ENCODE peak calls at places on chromosomes 4 and X, in six cellular contexts. Q, N, C, U, G and S are unnamed samples.
A peak's percentile ranks its signal among the peaks of the same experiment; 100 is the strongest.

GRCh38 chrX:96576358-96576757 is 108.3 kb upstream of the DIAPH2 start:
- DNase-seq in Q (peak; percentile 38), N (no peak), C (no peak), U (no peak), G (no peak), S (peak; percentile 0)

GRCh38 chr4:39889226-39889625 is 88.5 kb downstream of the PDS5A start:
- DNase-seq in Q (no peak), N (no peak), C (no peak), U (no peak), G (no peak), S (no peak)

GRCh38 chr4:1235381-1236102 is 13.4 kb downstream of the CTBP1 start:
- DNase-seq in Q (no peak), N (peak; percentile 59), C (no peak), U (peak; percentile 66), G (peak; percentile 20), S (no peak)

GRCh38 chrX:4225086-4225485 is 511.6 kb upstream of the PRKX start:
- DNase-seq in Q (no peak), N (no peak), C (no peak), U (no peak), G (no peak), S (no peak)

GRCh38 chrX:142089193-142089592 is 115.9 kb downstream of the MAGEC2 start:
- DNase-seq in Q (peak; percentile 49), N (no peak), C (no peak), U (no peak), G (no peak), S (no peak)

GRCh38 chrX:40062525-40063193 is 35.1 kb downstream of the BCOR start:
- DNase-seq in Q (no peak), N (no peak), C (no peak), U (no peak), G (no peak), S (no peak)

GRCh38 chr4:153039542-153040185 is 103.5 kb downstream of the FHDC1 start:
- DNase-seq in Q (no peak), N (no peak), C (no peak), U (no peak), G (no peak), S (no peak)

GRCh38 chr4:159107203-159107921 is 4.5 kb downstream of the RAPGEF2 start:
- DNase-seq in Q (peak; percentile 36), N (no peak), C (no peak), U (no peak), G (no peak), S (no peak)

GRCh38 chr4:14835288-14835687 is 167.0 kb upstream of the CPEB2 start:
- DNase-seq in Q (no peak), N (no peak), C (no peak), U (no peak), G (no peak), S (no peak)

GRCh38 chr4:4853921-4854648 is 5.4 kb upstream of the MSX1 start:
- DNase-seq in Q (no peak), N (peak; percentile 27), C (no peak), U (peak; percentile 39), G (peak; percentile 14), S (no peak)

GRCh38 chr4:35918491-35918977 is 325.8 kb downstream of the ARAP2 start:
- DNase-seq in Q (no peak), N (no peak), C (no peak), U (no peak), G (no peak), S (no peak)

GRCh38 chr4:31106419-31106818 is 386.2 kb downstream of the PCDH7 start:
- DNase-seq in Q (no peak), N (no peak), C (no peak), U (no peak), G (no peak), S (no peak)

GRCh38 chr4:155967098-155967497 is 13.4 kb upstream of the CTSO start:
- DNase-seq in Q (peak; percentile 20), N (no peak), C (no peak), U (no peak), G (no peak), S (peak; percentile 29)

GRCh38 chrX:19515615-19516105 is 352 bp upstream of the MAP3K15 start:
- DNase-seq in Q (no peak), N (peak; percentile 47), C (no peak), U (no peak), G (no peak), S (no peak)

GRCh38 chrX:50801135-50801534 is 12.9 kb downstream of the SHROOM4 start:
- DNase-seq in Q (no peak), N (no peak), C (no peak), U (no peak), G (no peak), S (no peak)

GRCh38 chrX:107707866-107708265 is 67.7 kb downstream of the TSC22D3 start:
- DNase-seq in Q (no peak), N (peak; percentile 29), C (no peak), U (no peak), G (no peak), S (no peak)

GRCh38 chr4:120841580-120841979 is 80.9 kb downstream of the PRDM5 start:
- DNase-seq in Q (peak; percentile 25), N (no peak), C (no peak), U (no peak), G (no peak), S (no peak)

GRCh38 chrX:39852496-39852895 is 245.3 kb downstream of the BCOR start:
- DNase-seq in Q (no peak), N (no peak), C (no peak), U (no peak), G (no peak), S (no peak)

GRCh38 chrX:141935645-141936044 is 32.0 kb downstream of the MAGEC1 start:
- DNase-seq in Q (no peak), N (no peak), C (no peak), U (no peak), G (no peak), S (no peak)

GRCh38 chr4:108118505-108118904 is 50.2 kb downstream of the LEF1 start:
- DNase-seq in Q (peak; percentile 4), N (no peak), C (no peak), U (no peak), G (no peak), S (peak; percentile 9)

GRCh38 chrX:39096599-39096998 is 295.3 kb downstream of the MID1IP1 start:
- DNase-seq in Q (no peak), N (no peak), C (no peak), U (no peak), G (no peak), S (no peak)

GRCh38 chr4:88523325-88524129 is at the start of gene PYURF:
- DNase-seq in Q (peak; percentile 95), N (peak; percentile 96), C (peak; percentile 87), U (peak; percentile 99), G (peak; percentile 96), S (peak; percentile 96)

GRCh38 chr4:176627916-176628315 is 164.8 kb downstream of the VEGFC start:
- DNase-seq in Q (no peak), N (no peak), C (no peak), U (no peak), G (no peak), S (no peak)

GRCh38 chr4:7769936-7770674 is 169.6 kb downstream of the AFAP1 start:
- DNase-seq in Q (peak; percentile 40), N (peak; percentile 62), C (no peak), U (peak; percentile 48), G (no peak), S (no peak)

GRCh38 chrX:119410027-119410819 is 11.1 kb downstream of the SLC25A43 start:
- DNase-seq in Q (peak; percentile 72), N (no peak), C (no peak), U (peak; percentile 77), G (peak; percentile 80), S (peak; percentile 65)

GRCh38 chr4:28369504-28369903 is 1508.9 kb downstream of the STIM2 start:
- DNase-seq in Q (peak; percentile 90), N (no peak), C (no peak), U (no peak), G (no peak), S (no peak)

GRCh38 chrX:136166221-136166855 is 19.0 kb downstream of the FHL1 start:
- DNase-seq in Q (peak; percentile 61), N (no peak), C (no peak), U (no peak), G (no peak), S (no peak)

GRCh38 chr4:10180927-10181744 is 64.5 kb upstream of the WDR1 start:
- DNase-seq in Q (peak; percentile 91), N (no peak), C (no peak), U (no peak), G (no peak), S (peak; percentile 83)

GRCh38 chr4:94461506-94461905 is 9.8 kb downstream of the PDLIM5 start:
- DNase-seq in Q (no peak), N (no peak), C (no peak), U (no peak), G (no peak), S (no peak)

GRCh38 chr4:26590639-26591038 is 6.8 kb downstream of the TBC1D19 start:
- DNase-seq in Q (peak; percentile 85), N (no peak), C (no peak), U (no peak), G (no peak), S (peak; percentile 51)

GRCh38 chr4:151438154-151438553 is 29.2 kb downstream of the FHIP1A start:
- DNase-seq in Q (no peak), N (no peak), C (no peak), U (peak; percentile 39), G (no peak), S (no peak)

DNA sequence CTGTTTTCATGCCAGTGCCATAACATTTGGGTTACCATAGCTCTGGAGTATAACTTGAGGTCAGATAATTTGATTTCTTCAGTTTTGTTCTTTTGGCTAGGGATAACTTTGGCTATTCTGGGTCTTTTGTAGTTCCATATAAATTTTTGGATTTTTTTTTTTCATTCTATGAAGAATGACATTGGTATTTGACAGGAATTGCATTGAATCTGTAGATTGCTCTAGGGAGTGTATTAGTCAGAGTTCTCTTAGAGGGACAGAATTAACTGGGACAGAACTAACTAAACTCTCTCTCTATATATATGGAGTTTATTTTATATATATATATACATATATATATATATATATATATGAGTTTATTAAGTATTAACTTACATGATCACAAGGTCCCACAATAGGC is 32.2 kb upstream of the SLIT2 start:
- DNase-seq in Q (peak; percentile 14), N (no peak), C (no peak), U (no peak), G (no peak), S (no peak)
- TF ChIP-seq CTCF in Q (no peak), N (no peak), C (no peak), U (no peak), G (no peak), S (no peak)

GRCh38 chrX:43655961-43656494 is at the start of gene MAOA:
- DNase-seq in Q (no peak), N (peak; percentile 83), C (no peak), U (peak; percentile 87), G (peak; percentile 90), S (no peak)
- TF ChIP-seq CTCF in Q (no peak), N (no peak), C (no peak), U (no peak), G (no peak), S (no peak)

GRCh38 chr4:116180056-116180690 is 905.2 kb downstream of the TRAM1L1 start:
- DNase-seq in Q (peak; percentile 3), N (no peak), C (no peak), U (no peak), G (no peak), S (no peak)
- TF ChIP-seq CTCF in Q (peak; percentile 17), N (no peak), C (peak; percentile 57), U (peak; percentile 22), G (no peak), S (peak; percentile 41)

DNA sequence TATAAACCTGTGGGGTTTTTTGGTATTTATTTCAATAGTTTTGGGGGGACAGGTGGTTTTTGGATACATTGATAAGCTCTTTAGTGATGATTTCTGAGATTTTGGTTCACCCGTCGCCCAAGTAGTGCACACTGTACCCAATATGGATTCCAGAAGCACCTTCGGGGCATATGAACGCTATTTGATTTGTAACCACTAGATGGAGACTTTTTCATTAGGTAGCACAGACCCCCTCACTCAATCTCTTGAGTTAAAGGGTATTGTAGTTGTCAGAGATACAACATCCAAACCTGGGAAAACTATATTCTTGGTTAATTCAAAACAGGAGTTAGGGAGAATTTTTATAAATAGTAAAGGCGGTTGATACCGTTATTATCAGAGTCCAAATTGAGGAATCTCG is 79.8 kb downstream of the SPANXN3 start:
- DNase-seq in Q (peak; percentile 17), N (no peak), C (no peak), U (no peak), G (no peak), S (no peak)
- TF ChIP-seq CTCF in Q (peak; percentile 24), N (no peak), C (peak; percentile 59), U (no peak), G (no peak), S (peak; percentile 22)